ENCODE peak calls at places on chromosomes 2 and 18, in seven cellular contexts. Y is neuronal stem cell, T is IMR-90, W is H9, Z is mesenchymal stem cell, P is mesendoderm, M is trophoblast cell. A is an unnamed sample.

GRCh38 chr2:234853739-234854138 is 98.1 kb upstream of the SH3BP4 start:
- DNase-seq in Y (no peak), T (peak), W (no peak), Z (peak), P (no peak), M (no peak), A (no peak)

GRCh38 chr2:88811681-88812080 is 120.2 kb downstream of the RPIA start:
- DNase-seq in Y (no peak), T (no peak), W (no peak), Z (no peak), P (no peak), M (no peak), A (no peak)

GRCh38 chr18:59918320-59918755 is 18.5 kb downstream of the PMAIP1 start:
- DNase-seq in Y (no peak), T (peak), W (peak), Z (no peak), P (peak), M (peak), A (peak)

GRCh38 chr2:96116424-96116878 is at the start of gene ADRA2B:
- DNase-seq in Y (peak), T (no peak), W (peak), Z (peak), P (peak), M (peak), A (peak)

GRCh38 chr18:75139226-75139911 is 69.6 kb downstream of the PTGR3 start:
- DNase-seq in Y (no peak), T (no peak), W (no peak), Z (no peak), P (no peak), M (no peak), A (no peak)

GRCh38 chr2:236176417-236176816 is 8.2 kb upstream of the GBX2 start:
- DNase-seq in Y (peak), T (peak), W (no peak), Z (no peak), P (peak), M (no peak), A (peak)

GRCh38 chr2:239602290-239603282 is 201.8 kb upstream of the HDAC4 start:
- DNase-seq in Y (no peak), T (no peak), W (peak), Z (no peak), P (no peak), M (no peak), A (no peak)

GRCh38 chr2:12577567-12577966 is 139.2 kb upstream of the TRIB2 start:
- DNase-seq in Y (no peak), T (no peak), W (no peak), Z (no peak), P (no peak), M (no peak), A (no peak)

GRCh38 chr2:26506279-26506678 is 28.4 kb upstream of the OTOF start:
- DNase-seq in Y (no peak), T (no peak), W (no peak), Z (no peak), P (no peak), M (no peak), A (no peak)

GRCh38 chr2:24489942-24490673 is 946 bp upstream of the NCOA1 start:
- DNase-seq in Y (peak), T (peak), W (peak), Z (peak), P (peak), M (peak), A (peak)

GRCh38 chr18:62018761-62019041 is 125.9 kb upstream of the RNF152 start:
- DNase-seq in Y (no peak), T (no peak), W (no peak), Z (no peak), P (no peak), M (no peak), A (no peak)

GRCh38 chr2:129396980-129397599 is 582.4 kb upstream of the RAB6C start:
- DNase-seq in Y (peak), T (no peak), W (peak), Z (peak), P (peak), M (no peak), A (no peak)

GRCh38 chr2:207770602-207771404 is 1.1 kb upstream of the FZD5 start:
- DNase-seq in Y (no peak), T (no peak), W (peak), Z (no peak), P (peak), M (peak), A (no peak)

DNA sequence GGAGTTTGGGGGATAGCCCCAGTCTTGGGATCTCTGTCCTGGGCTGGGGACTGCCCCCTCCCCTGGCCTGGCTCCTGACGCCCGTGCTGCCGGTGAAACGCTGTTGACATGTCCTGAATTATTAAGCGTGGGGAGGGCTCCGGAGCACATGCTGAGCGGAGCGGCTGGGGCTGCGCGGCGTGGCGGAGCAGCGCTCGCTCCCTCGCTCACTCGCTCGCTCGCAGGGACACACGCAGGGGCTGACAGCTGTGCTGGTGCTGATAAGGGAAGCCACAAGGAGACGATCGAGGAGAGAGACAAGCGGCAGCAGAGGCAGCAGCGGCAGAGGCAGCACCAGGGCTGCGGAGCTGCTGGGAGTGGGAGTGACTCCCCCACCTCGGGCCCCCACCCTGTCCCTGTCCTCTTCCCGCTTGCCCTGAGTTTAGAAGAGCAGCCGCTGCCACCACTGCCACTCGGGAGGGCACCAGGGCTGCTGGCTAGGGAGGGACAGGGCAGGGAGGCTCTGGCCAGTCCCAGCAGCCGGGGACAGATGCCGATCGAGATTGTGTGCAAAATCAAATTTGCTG is at the start of gene ASIC4:
- DNase-seq in Y (no peak), T (peak), W (no peak), Z (peak), P (no peak), M (no peak), A (no peak)
- H2BK120ac ChIP-seq in Y (peak), T (no peak), W (no peak), Z (no peak), P (no peak), M (no peak), A (no peak)

DNA sequence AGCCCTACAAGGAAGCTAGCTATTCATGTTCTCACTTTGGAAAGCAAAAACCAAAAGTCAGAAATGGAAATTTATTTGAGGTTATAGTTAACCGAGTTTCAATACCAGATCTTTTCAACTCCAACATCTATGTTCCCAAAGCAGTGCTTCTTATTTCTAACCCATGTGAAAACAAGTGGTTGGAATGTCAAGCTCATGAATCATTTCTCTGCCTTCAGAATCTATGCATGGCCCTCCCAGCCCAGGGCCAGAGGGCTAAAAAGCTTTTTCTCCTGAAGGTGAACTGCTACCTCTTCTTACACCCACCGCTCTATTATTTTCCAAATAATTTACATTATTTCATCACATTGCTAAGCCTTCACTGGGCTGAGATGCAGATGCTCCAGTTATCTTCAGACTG is 158.4 kb downstream of the SP3 start:
- DNase-seq in Y (no peak), T (peak), W (no peak), Z (no peak), P (peak), M (peak), A (peak)
- H2AK5ac ChIP-seq in Y (no peak), T (no peak), W (no peak), Z (no peak), P (no peak), M (no peak), A (no peak)

GRCh38 chr2:109660046-109660860 is 46.1 kb downstream of the SOWAHC start:
- DNase-seq in Y (no peak), T (no peak), W (no peak), Z (no peak), P (no peak), M (no peak), A (no peak)
- H2BK120ac ChIP-seq in Y (no peak), T (no peak), W (no peak), Z (no peak), P (no peak), M (no peak), A (no peak)

DNA sequence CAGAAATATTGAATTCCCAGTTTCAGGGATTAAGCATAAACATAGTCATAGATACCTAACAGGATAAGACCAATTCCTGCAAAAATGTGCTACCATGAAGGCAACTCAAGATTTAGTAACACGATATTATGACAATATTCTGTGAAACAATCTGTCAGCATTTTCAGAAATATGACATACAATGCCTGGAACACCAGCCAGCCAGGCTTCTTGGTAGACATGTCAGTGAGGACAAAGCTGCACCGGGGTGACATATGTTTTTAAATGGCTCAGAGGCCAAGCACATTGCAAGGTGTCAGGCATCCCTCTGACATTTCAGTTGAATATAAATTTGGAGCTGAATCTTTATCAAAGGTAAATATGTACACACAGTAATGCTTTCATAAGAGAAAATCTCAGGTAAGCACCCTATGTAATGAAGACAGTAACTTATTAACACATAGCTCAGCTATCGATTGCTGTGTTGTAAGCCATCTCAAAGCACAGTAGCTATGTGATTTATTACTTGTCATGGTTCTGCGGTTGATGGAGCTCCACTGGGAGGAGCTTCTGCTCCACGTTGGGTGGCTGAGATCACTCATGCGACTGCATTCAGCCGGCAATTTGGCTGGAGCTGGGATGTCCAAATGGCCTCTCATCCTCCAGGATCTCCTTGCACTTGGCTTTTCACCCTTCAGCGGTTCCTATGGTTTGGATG is 31.9 kb upstream of the EML6 start:
- DNase-seq in Y (no peak), T (no peak), W (no peak), Z (no peak), P (no peak), M (no peak), A (no peak)
- H2AK5ac ChIP-seq in Y (no peak), T (no peak), W (no peak), Z (no peak), P (no peak), M (no peak), A (no peak)

A was measured in H1.